ENCODE peak calls at places on chromosomes 5 and 9, in six cellular contexts. Z, G, E, K, I and P are unnamed samples.
A peak's percentile ranks its signal among the peaks of the same experiment; 100 is the strongest.

GRCh38 chr5:31273631-31274378 is 80.3 kb downstream of the CDH6 start:
- DNase-seq in Z (no peak), G (no peak), E (no peak), K (no peak), I (peak; percentile 44), P (no peak)

GRCh38 chr9:135093111-135093510 is 5.6 kb downstream of the OLFM1 start:
- DNase-seq in Z (no peak), G (no peak), E (no peak), K (no peak), I (no peak), P (no peak)

GRCh38 chr9:38126730-38127129 is 57.7 kb upstream of the SHB start:
- DNase-seq in Z (no peak), G (no peak), E (no peak), K (peak; percentile 6), I (no peak), P (no peak)

GRCh38 chr9:102631559-102631958 is 363.6 kb upstream of the CYLC2 start:
- DNase-seq in Z (no peak), G (peak; percentile 10), E (no peak), K (peak; percentile 29), I (peak; percentile 40), P (peak; percentile 18)

GRCh38 chr9:137139468-137140150 is 655 bp downstream of the GRIN1 start:
- DNase-seq in Z (no peak), G (no peak), E (no peak), K (no peak), I (no peak), P (no peak)

GRCh38 chr5:160511280-160511929 is 89.8 kb downstream of the PTTG1 start:
- DNase-seq in Z (no peak), G (no peak), E (no peak), K (no peak), I (no peak), P (no peak)

GRCh38 chr9:125189011-125189360 is 617 bp downstream of the PPP6C start:
- DNase-seq in Z (peak; percentile 43), G (peak; percentile 49), E (no peak), K (no peak), I (peak; percentile 23), P (peak; percentile 51)

GRCh38 chr5:123611407-123611709 is 99.4 kb downstream of the CSNK1G3 start:
- DNase-seq in Z (no peak), G (no peak), E (no peak), K (no peak), I (no peak), P (no peak)

GRCh38 chr5:66596791-66597757 is 881 bp downstream of the MAST4 start:
- DNase-seq in Z (peak; percentile 44), G (peak; percentile 72), E (no peak), K (no peak), I (peak; percentile 31), P (peak; percentile 14)

GRCh38 chr5:8500426-8500825 is 631.5 kb downstream of the MTRR start:
- DNase-seq in Z (no peak), G (peak; percentile 58), E (no peak), K (peak; percentile 33), I (no peak), P (no peak)

GRCh38 chr9:72092820-72093219 is 32.4 kb upstream of the C9orf57 start:
- DNase-seq in Z (no peak), G (no peak), E (no peak), K (no peak), I (no peak), P (no peak)

GRCh38 chr5:1654786-1655495 is 131.2 kb upstream of the LPCAT1 start:
- DNase-seq in Z (no peak), G (no peak), E (no peak), K (no peak), I (no peak), P (no peak)

GRCh38 chr5:6423327-6424109 is 25.1 kb upstream of the UBE2QL1 start:
- DNase-seq in Z (no peak), G (no peak), E (no peak), K (peak; percentile 85), I (no peak), P (no peak)

GRCh38 chr9:82894961-82895902 is 167.7 kb downstream of the RASEF start:
- DNase-seq in Z (peak; percentile 26), G (no peak), E (no peak), K (no peak), I (no peak), P (no peak)
- H3K9me2 ChIP-seq in Z (no peaks in the 10 kb centered on the region), G (no peaks in the 10 kb centered on the region), E (no peaks in the 10 kb centered on the region), K (no peaks in the 10 kb centered on the region), I (no peaks in the 10 kb centered on the region), P (no peaks in the 10 kb centered on the region)

DNA sequence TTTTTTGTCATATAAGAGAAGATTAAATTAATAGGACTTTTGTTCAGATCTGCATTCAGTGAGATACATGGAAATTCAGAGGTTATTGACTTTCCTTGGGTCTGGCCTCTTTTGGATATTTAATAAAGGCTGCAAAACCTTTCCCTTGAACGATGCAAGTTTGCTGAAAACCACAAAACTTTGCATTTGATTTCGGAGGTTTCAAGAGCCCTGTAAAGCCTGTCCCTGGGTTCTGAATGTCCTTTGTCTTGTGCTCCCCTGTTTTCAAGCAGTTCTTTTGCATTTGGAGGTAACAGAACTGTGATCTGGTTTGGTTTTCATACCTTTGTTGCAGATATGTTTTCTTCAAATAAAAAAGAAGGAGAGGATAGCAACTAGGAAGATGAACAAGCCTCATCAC is 188.1 kb upstream of the DMRT1 start:
- DNase-seq in Z (no peak), G (no peak), E (no peak), K (no peak), I (peak; percentile 68), P (no peak)
- H3K4me1 ChIP-seq in Z (no peaks in the 10 kb centered on the region), G (peaks cover 9% of the 10 kb centered on the region), E (no peaks in the 10 kb centered on the region), K (no peaks in the 10 kb centered on the region), I (peaks cover 48% of the 10 kb centered on the region), P (peaks cover 44% of the 10 kb centered on the region)

DNA sequence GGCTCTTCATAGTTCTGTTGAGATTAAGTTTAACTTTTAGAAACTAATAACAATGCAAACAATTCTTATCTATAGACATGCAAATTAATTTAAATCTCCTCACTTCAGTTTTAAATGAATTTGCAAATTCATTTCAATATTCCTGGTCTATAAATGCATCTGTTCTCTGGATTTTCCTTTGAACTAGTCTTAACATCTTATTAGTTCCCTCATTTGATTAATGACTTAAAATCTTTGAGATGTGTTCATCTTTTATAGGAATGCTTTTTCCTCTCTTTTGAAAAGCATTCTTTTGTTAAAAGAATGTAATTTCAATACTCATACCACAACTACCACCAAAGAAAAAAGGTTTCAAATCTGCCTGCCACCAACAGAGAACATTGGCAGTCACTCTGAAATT is 169.4 kb downstream of the RASEF start:
- DNase-seq in Z (no peak), G (no peak), E (no peak), K (no peak), I (no peak), P (no peak)
- H3K9me2 ChIP-seq in Z (no peaks in the 10 kb centered on the region), G (no peaks in the 10 kb centered on the region), E (no peaks in the 10 kb centered on the region), K (no peaks in the 10 kb centered on the region), I (no peaks in the 10 kb centered on the region), P (no peaks in the 10 kb centered on the region)

DNA sequence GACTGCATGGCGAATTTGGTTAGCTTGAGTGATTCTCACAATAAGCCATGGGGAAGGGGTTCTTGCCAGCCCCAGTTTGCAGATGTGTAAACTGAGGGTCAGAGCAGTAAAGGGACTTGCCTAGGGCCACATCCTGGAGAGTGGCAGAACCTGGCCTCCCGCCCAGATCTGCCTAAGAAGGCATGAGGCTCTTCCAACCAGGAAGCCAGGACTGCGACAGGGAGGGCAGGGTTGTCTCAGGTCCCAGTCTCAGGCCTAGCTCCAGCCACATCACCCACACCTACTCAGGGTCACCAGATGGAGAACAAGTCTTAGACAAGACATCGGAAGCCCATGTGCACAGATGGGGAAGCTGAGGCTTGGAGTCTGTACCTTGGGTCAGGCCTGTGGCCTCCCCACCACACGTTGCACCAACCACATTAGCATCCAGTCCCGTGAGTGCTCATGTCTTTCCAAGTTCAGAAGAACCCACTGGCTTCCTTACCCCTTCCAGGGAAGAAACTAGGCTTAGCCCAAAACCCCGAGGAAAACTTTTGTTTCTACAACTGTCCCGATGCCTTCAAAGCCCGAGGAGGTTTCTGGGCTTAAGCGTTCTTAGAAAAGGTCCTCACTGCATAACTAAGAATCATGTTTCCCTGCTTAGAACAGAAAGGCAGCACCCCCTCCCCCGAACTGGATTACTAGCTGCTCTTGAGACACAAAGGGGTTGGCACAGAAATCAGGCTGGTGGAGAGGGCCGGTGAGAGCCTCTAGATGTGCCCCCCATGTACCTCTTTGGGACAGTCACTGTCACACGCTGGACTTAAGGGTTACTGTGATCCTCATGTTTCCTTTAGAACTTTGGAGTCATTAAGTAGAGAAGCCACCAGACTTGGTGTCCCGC is 2.3 kb downstream of the FAM78A start:
- DNase-seq in Z (no peak), G (no peak), E (no peak), K (no peak), I (peak; percentile 46), P (peak; percentile 59)
- H3K4me1 ChIP-seq in Z (peaks cover 4% of the 10 kb centered on the region), G (no peaks in the 10 kb centered on the region), E (no peaks in the 10 kb centered on the region), K (no peaks in the 10 kb centered on the region), I (peaks cover 34% of the 10 kb centered on the region), P (peaks cover 56% of the 10 kb centered on the region)

GRCh38 chr5:128537999-128538248 is at the start of gene FBN2:
- DNase-seq in Z (no peak), G (no peak), E (no peak), K (no peak), I (no peak), P (no peak)

GRCh38 chr5:128539038-128539429 is 989 bp upstream of the FBN2 start:
- DNase-seq in Z (peak; percentile 48), G (peak; percentile 32), E (no peak), K (no peak), I (peak; percentile 6), P (no peak)

GRCh38 chr5:128538249-128539037 is 398 bp upstream of the FBN2 start:
- DNase-seq in Z (peak; percentile 93), G (peak; percentile 79), E (no peak), K (peak; percentile 77), I (peak; percentile 35), P (no peak)

GRCh38 chr5:128537306-128537998 is 593 bp downstream of the FBN2 start:
- DNase-seq in Z (peak; percentile 63), G (peak; percentile 79), E (no peak), K (peak; percentile 27), I (peak; percentile 58), P (no peak)

DNA sequence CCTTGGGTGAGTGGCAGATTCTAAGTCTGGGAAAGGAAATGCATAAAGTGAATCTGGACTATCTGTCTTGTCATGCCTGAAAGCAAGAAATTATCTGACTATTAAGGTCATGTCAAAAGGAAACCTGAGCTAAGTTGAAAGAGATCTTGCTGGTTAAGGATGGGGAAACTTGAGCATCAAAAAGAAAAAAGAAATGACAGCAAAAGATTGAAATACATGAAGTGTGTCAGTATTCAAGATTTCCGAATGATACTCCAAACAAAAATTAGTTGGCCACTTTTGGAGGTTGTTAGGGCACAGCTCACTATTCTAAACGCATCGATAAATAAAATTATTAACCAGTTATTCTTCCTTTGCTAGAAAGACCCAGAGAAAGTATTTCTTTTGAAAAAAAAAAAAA is 3.3 kb upstream of the FBN2 start:
- DNase-seq in Z (no peak), G (no peak), E (no peak), K (no peak), I (no peak), P (no peak)
- H3K9me2 ChIP-seq in Z (no peaks in the 10 kb centered on the region), G (no peaks in the 10 kb centered on the region), E (no peaks in the 10 kb centered on the region), K (no peaks in the 10 kb centered on the region), I (no peaks in the 10 kb centered on the region), P (no peaks in the 10 kb centered on the region)

DNA sequence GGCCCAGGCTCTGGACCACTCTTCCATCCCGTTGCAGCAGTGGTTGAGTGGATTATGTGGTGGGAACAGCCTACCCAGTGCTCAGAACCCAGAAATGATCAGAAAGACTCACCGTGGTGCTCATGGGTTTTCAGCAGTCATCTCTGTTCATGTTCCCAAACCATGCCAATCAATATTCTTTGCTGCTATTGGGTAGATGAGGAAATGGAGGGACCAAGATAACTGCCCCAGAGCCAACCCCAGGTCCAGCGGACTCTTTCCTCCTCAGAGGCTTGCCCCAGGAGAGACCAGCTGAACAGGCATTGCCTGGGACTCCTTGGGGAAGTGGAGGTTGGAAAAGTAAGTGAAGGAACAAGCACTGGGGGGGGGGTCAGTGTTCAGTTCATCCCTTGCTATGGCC is 38.1 kb downstream of the ALG2 start:
- DNase-seq in Z (no peak), G (no peak), E (no peak), K (no peak), I (no peak), P (no peak)
- H3K4me1 ChIP-seq in Z (peaks cover 5% of the 10 kb centered on the region), G (no peaks in the 10 kb centered on the region), E (no peaks in the 10 kb centered on the region), K (peaks cover 5% of the 10 kb centered on the region), I (peaks cover 34% of the 10 kb centered on the region), P (peaks cover 26% of the 10 kb centered on the region)

GRCh38 chr5:116914869-116915504 is 340.4 kb upstream of the SEMA6A start:
- DNase-seq in Z (no peak), G (no peak), E (no peak), K (no peak), I (no peak), P (no peak)
- H3K9me2 ChIP-seq in Z (no peaks in the 10 kb centered on the region), G (no peaks in the 10 kb centered on the region), E (no peaks in the 10 kb centered on the region), K (no peaks in the 10 kb centered on the region), I (no peaks in the 10 kb centered on the region), P (no peaks in the 10 kb centered on the region)